ENCODE peak calls at places on chromosomes 5 and 9, in nine cellular contexts. T is cardiac muscle cell, Q is lung, P is body of pancreas, B is psoas muscle, Y is MM.1S, G is ovary, X is fibroblast of lung, U is HepG2. C is an unnamed sample.

GRCh38 chr9:111730937-111731567 is 63.7 kb downstream of the SHOC1 start:
- DNase-seq in T (peak; percentile 23), Q (peak; percentile 44), P (no peak), B (no peak), Y (no peak), G (no peak), X (peak; percentile 86), U (peak; percentile 20), C (no peak)

GRCh38 chr5:161040818-161041217 is 188.8 kb upstream of the ATP10B start:
- DNase-seq in T (no peak), Q (no peak), P (no peak), B (no peak), Y (no peak), G (no peak), X (no peak), U (no peak), C (no peak)

GRCh38 chr9:130984476-130984875 is 24.5 kb upstream of the LAMC3 start:
- DNase-seq in T (no peak), Q (no peak), P (no peak), B (no peak), Y (no peak), G (no peak), X (no peak), U (no peak), C (no peak)

GRCh38 chr5:137954131-137954879 is 65.0 kb downstream of the PKD2L2 start:
- DNase-seq in T (peak; percentile 15), Q (no peak), P (no peak), B (no peak), Y (no peak), G (peak; percentile 62), X (peak; percentile 86), U (no peak), C (no peak)

GRCh38 chr5:114898602-114899001 is 271.1 kb downstream of the TRIM36 start:
- DNase-seq in T (no peak), Q (no peak), P (no peak), B (no peak), Y (no peak), G (no peak), X (no peak), U (no peak), C (no peak)

GRCh38 chr5:150521522-150521817 is 13.5 kb downstream of the NDST1 start:
- DNase-seq in T (no peak), Q (no peak), P (no peak), B (no peak), Y (no peak), G (no peak), X (no peak), U (no peak), C (no peak)

GRCh38 chr5:4862500-4862899 is 277.6 kb upstream of the ADAMTS16 start:
- DNase-seq in T (peak; percentile 60), Q (no peak), P (no peak), B (no peak), Y (peak; percentile 40), G (no peak), X (peak; percentile 58), U (peak; percentile 35), C (no peak)

GRCh38 chr9:35829084-35829763 is at the start of gene TMEM8B:
- DNase-seq in T (peak; percentile 97), Q (peak; percentile 95), P (peak; percentile 97), B (peak; percentile 97), Y (peak; percentile 96), G (peak; percentile 97), X (peak; percentile 89), U (peak; percentile 83), C (no peak)

GRCh38 chr5:72541501-72542235 is 34.5 kb upstream of the ZNF366 start:
- DNase-seq in T (no peak), Q (no peak), P (no peak), B (peak; percentile 60), Y (no peak), G (no peak), X (no peak), U (no peak), C (no peak)

GRCh38 chr9:120257483-120257882 is 322.5 kb downstream of the CDK5RAP2 start:
- DNase-seq in T (no peak), Q (no peak), P (no peak), B (no peak), Y (no peak), G (no peak), X (no peak), U (no peak), C (no peak)

GRCh38 chr9:115640887-115641286 is 512.7 kb upstream of the PAPPA start:
- DNase-seq in T (no peak), Q (no peak), P (no peak), B (no peak), Y (no peak), G (no peak), X (peak; percentile 81), U (no peak), C (peak; percentile 54)

GRCh38 chr9:14119694-14120514 is 194.0 kb downstream of the NFIB start:
- DNase-seq in T (no peak), Q (no peak), P (no peak), B (no peak), Y (no peak), G (no peak), X (peak; percentile 65), U (no peak), C (no peak)

GRCh38 chr5:128163991-128164390 is 80.4 kb downstream of the SLC12A2 start:
- DNase-seq in T (no peak), Q (no peak), P (no peak), B (no peak), Y (no peak), G (no peak), X (peak; percentile 49), U (no peak), C (peak; percentile 23)

GRCh38 chr5:32233696-32234447 is 59.8 kb upstream of the GOLPH3 start:
- DNase-seq in T (no peak), Q (peak; percentile 42), P (peak; percentile 81), B (no peak), Y (no peak), G (peak; percentile 56), X (peak; percentile 61), U (peak; percentile 100), C (no peak)

GRCh38 chr5:154753792-154754191 is 1.4 kb upstream of the LARP1 start:
- DNase-seq in T (peak; percentile 48), Q (peak; percentile 49), P (peak; percentile 72), B (peak; percentile 82), Y (no peak), G (peak; percentile 89), X (peak; percentile 93), U (no peak), C (no peak)

GRCh38 chr5:36880761-36881160 is 4.2 kb downstream of the NIPBL start:
- DNase-seq in T (no peak), Q (no peak), P (no peak), B (no peak), Y (no peak), G (no peak), X (no peak), U (no peak), C (no peak)
- H3K4me3 ChIP-seq in T (peak overlapping the region; percentile 89), Q (no peak overlapping the region), P (no peak overlapping the region), B (peak overlapping the region; percentile 28), Y (no peak overlapping the region), G (no peak overlapping the region), X (peak overlapping the region; percentile 9), U (peak overlapping the region; percentile 10), C (no peak overlapping the region)

DNA sequence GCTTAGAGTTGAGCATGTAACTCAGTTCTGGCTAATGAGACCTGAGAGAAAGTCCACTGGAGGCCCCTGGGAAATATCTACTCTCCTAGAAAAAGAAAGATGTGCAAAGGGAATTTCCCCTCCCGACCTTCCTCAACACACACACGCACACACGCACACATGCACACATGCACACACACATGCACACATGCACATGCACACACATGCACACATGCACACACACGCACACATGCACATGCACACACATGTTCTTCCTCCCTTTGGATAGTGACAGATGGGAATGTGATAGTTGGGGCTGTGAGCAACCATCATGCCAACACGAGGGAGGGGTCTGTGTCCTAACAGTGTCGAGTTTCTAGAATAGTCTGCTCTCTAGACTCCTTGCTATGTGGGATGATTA is 148.2 kb upstream of the EGFLAM start:
- DNase-seq in T (no peak), Q (no peak), P (no peak), B (no peak), Y (no peak), G (no peak), X (no peak), U (no peak), C (no peak)
- TF ChIP-seq CTCF in T (no peak), Q (no peak), P (no peak), B (no peak), Y (no peak), G (no peak), X (no peak), U (no peak), C (no peak)

DNA sequence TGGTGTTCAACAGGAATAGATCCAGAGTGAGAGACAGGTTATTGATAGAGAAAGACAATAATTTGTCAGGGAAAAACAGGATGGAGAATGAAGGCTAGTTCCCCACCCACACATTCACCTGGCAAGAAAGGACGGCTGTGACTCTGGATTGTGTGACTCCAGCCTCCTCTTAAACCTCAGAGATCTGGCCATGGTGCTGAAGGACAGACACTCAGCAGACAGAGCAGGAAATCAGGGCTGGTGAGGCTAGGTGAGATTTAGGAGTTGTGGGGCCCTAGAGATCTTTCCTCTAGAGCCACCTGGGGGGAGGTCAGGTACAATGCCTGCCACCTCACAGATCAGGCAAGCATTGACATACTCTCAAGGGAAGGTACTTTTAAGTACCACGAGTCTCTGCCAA is 15.2 kb downstream of the OR1B1 start:
- DNase-seq in T (no peak), Q (no peak), P (no peak), B (no peak), Y (peak; percentile 14), G (no peak), X (no peak), U (no peak), C (no peak)
- H3K9me3 ChIP-seq in T (no peaks in the 10 kb centered on the region), Q (peaks cover 18% of the 10 kb centered on the region), P (no peaks in the 10 kb centered on the region), B (no peaks in the 10 kb centered on the region), Y (no peaks in the 10 kb centered on the region), G (no peaks in the 10 kb centered on the region), X (no peaks in the 10 kb centered on the region), U (no peaks in the 10 kb centered on the region), C (no peaks in the 10 kb centered on the region)

GRCh38 chr5:145521523-145521922 is 313.6 kb downstream of the PRELID2 start:
- DNase-seq in T (no peak), Q (no peak), P (no peak), B (no peak), Y (no peak), G (no peak), X (no peak), U (no peak), C (no peak)

GRCh38 chr5:145521066-145521465 is 314.1 kb downstream of the PRELID2 start:
- DNase-seq in T (no peak), Q (no peak), P (no peak), B (no peak), Y (no peak), G (no peak), X (no peak), U (no peak), C (no peak)

DNA sequence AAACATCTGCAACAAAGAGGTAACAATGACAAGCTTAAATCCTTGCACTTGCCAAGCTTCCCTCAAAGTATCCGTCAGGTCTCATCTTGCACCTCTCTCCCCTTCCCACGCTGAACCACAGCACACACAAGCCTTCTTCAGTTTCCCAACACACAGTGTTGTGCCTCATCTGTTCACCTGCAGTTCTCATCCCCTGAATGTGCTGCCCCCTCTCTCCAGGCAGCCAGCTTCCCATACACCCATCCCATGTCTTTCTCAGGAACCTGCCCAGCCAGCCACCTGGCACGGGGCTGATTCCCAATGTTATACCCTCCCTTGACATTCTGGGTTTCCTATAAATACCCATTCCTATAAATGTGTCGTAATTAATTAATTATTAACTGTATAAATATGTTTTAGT is 314.8 kb downstream of the PRELID2 start:
- DNase-seq in T (no peak), Q (no peak), P (no peak), B (no peak), Y (no peak), G (no peak), X (no peak), U (no peak), C (no peak)
- H3K4me3 ChIP-seq in T (no peak overlapping the region), Q (no peak overlapping the region), P (no peak overlapping the region), B (no peak overlapping the region), Y (no peak overlapping the region), G (no peak overlapping the region), X (no peak overlapping the region), U (no peak overlapping the region), C (no peak overlapping the region)